ENCODE peak calls at places on chromosomes 16 and 17, in ten cellular contexts. F, C, U, J, Z, K, N, R, Y and L are unnamed samples. For H3K27me3, the result is how much of the 10 kb centered on the place peaks cover.

GRCh38 chr17:33688771-33689170 is 395.7 kb upstream of the ASIC2 start:
- DNase-seq in N (no peak), U (no peak), F (no peak), R (no peak), Y (no peak), Z (no peak), J (no peak), C (no peak), K (no peak), L (no peak)

GRCh38 chr16:13839577-13839976 is 80.4 kb upstream of the ERCC4 start:
- DNase-seq in Y (no peak), U (no peak), K (no peak), Z (no peak), R (no peak), J (no peak), F (no peak), C (no peak), N (no peak), L (no peak)

GRCh38 chr16:29820730-29821662 is 734 bp downstream of the MVP start:
- DNase-seq in U (peak), R (no peak), C (peak), J (peak), Y (no peak), Z (peak), N (peak), K (no peak), F (no peak), L (peak)

GRCh38 chr17:36683387-36683786 is 82.0 kb downstream of the MRM1 start:
- DNase-seq in R (no peak), N (no peak), U (no peak), Y (no peak), F (no peak), J (no peak), C (no peak), Z (no peak), K (no peak), L (no peak)

GRCh38 chr17:81170727-81171494 is 4.9 kb upstream of the AATK start:
- DNase-seq in R (no peak), Z (no peak), C (no peak), N (no peak), J (no peak), Y (no peak), U (no peak), F (no peak), K (no peak), L (no peak)

GRCh38 chr16:70454221-70455034 is at the start of gene FCSK:
- DNase-seq in J (peak), F (peak), U (peak), K (peak), N (peak), Z (peak), C (peak), Y (peak), R (peak), L (peak)

GRCh38 chr17:4220655-4221054 is 43.1 kb downstream of the ANKFY1 start:
- DNase-seq in Z (no peak), K (no peak), U (no peak), R (peak), Y (no peak), F (no peak), C (no peak), N (no peak), J (no peak), L (no peak)

GRCh38 chr17:915416-916201 is 64.0 kb downstream of the NXN start:
- DNase-seq in Z (no peak), C (no peak), U (peak), R (no peak), F (peak), Y (no peak), J (no peak), N (no peak), K (peak), L (no peak)

GRCh38 chr16:89828199-89828869 is at the start of gene SPIRE2:
- DNase-seq in Z (peak), U (peak), C (peak), K (peak), R (peak), Y (peak), N (peak), J (peak), F (peak), L (peak)

GRCh38 chr16:81675662-81676535 is 103.2 kb upstream of the PLCG2 start:
- DNase-seq in R (no peak), N (no peak), K (no peak), C (no peak), J (no peak), Z (peak), U (no peak), F (no peak), Y (no peak), L (no peak)

GRCh38 chr17:80847506-80848230 is 144.0 kb upstream of the CHMP6 start:
- DNase-seq in Y (peak), R (no peak), Z (no peak), U (no peak), F (no peak), K (no peak), J (no peak), N (no peak), C (no peak), L (no peak)

GRCh38 chr16:67579686-67580085 is 17.4 kb downstream of the CTCF start:
- DNase-seq in U (no peak), F (no peak), Y (no peak), Z (no peak), C (no peak), N (no peak), J (no peak), R (no peak), K (no peak), L (no peak)

GRCh38 chr17:32323784-32324590 is 18.0 kb downstream of the C17orf75 start:
- DNase-seq in J (peak), R (peak), K (no peak), F (peak), C (peak), N (peak), U (no peak), Y (no peak), Z (no peak), L (no peak)

GRCh38 chr16:54936086-54936978 is 5.7 kb downstream of the IRX5 start:
- DNase-seq in N (no peak), F (peak), R (no peak), U (peak), K (peak), Y (no peak), C (no peak), Z (no peak), J (no peak), L (no peak)

GRCh38 chr17:33640629-33641028 is 347.5 kb upstream of the ASIC2 start:
- DNase-seq in U (no peak), C (no peak), N (no peak), Z (no peak), R (no peak), Y (no peak), F (no peak), K (peak), J (no peak), L (no peak)

GRCh38 chr17:73715714-73716113 is 71.5 kb upstream of the SDK2 start:
- DNase-seq in K (no peak), R (no peak), F (no peak), C (no peak), N (no peak), Y (no peak), U (no peak), Z (no peak), J (no peak), L (no peak)

GRCh38 chr16:81189100-81189664 is 49.3 kb upstream of the BCO1 start:
- DNase-seq in F (peak), U (peak), N (peak), Z (peak), Y (no peak), C (peak), J (no peak), K (peak), R (peak), L (peak)

GRCh38 chr17:61412860-61413653 is 13.4 kb downstream of the TBX2 start:
- DNase-seq in Z (no peak), U (peak), Y (peak), C (no peak), R (no peak), N (no peak), F (no peak), J (no peak), K (peak), L (no peak)

GRCh38 chr17:39236383-39236927 is 10.7 kb upstream of the STAC2 start:
- DNase-seq in C (no peak), K (no peak), U (no peak), N (no peak), F (no peak), J (no peak), Y (no peak), R (no peak), Z (no peak), L (no peak)

GRCh38 chr16:74698220-74698619 is 2.4 kb downstream of the MLKL start:
- DNase-seq in K (no peak), U (no peak), Z (no peak), F (no peak), J (no peak), C (no peak), N (no peak), Y (no peak), R (peak), L (no peak)

GRCh38 chr17:65783845-65784334 is 222.4 kb upstream of the AXIN2 start:
- DNase-seq in C (no peak), U (no peak), F (peak), N (no peak), Z (no peak), R (peak), Y (no peak), J (no peak), K (no peak), L (no peak)

GRCh38 chr17:46940692-46941404 is 17.9 kb downstream of the GOSR2 start:
- DNase-seq in K (peak), U (peak), F (peak), C (peak), Y (peak), Z (peak), R (peak), J (peak), N (peak), L (peak)

GRCh38 chr17:76384987-76385891 is 830 bp downstream of the SPHK1 start:
- DNase-seq in N (peak), K (peak), F (peak), R (peak), Z (peak), J (peak), U (peak), C (peak), Y (no peak), L (no peak)

GRCh38 chr17:1515640-1516402 is 591 bp downstream of the INPP5K start:
- DNase-seq in R (peak), C (peak), U (peak), Z (peak), J (no peak), F (peak), N (peak), K (peak), Y (peak), L (peak)

GRCh38 chr17:77854759-77855745 is 103.5 kb upstream of the TNRC6C start:
- DNase-seq in R (no peak), U (no peak), N (no peak), K (no peak), F (no peak), J (no peak), C (no peak), Y (no peak), Z (no peak), L (no peak)

GRCh38 chr16:2364638-2365210 is 24.2 kb upstream of the ABCA3 start:
- DNase-seq in C (no peak), J (no peak), K (no peak), Y (no peak), U (no peak), N (no peak), F (peak), R (no peak), Z (no peak), L (no peak)

GRCh38 chr17:64060331-64060730 is 39.9 kb upstream of the ICAM2 start:
- DNase-seq in C (no peak), Y (no peak), K (no peak), R (no peak), U (no peak), Z (no peak), J (no peak), N (no peak), F (no peak), L (no peak)

GRCh38 chr17:48555183-48555615 is 10.3 kb upstream of the HOXB2 start:
- DNase-seq in N (no peak), F (peak), K (peak), U (no peak), J (no peak), R (peak), Z (no peak), C (no peak), Y (no peak), L (no peak)

GRCh38 chr16:54510619-54511018 is 224.0 kb upstream of the IRX3 start:
- DNase-seq in Z (no peak), J (no peak), U (no peak), N (no peak), C (no peak), Y (no peak), R (no peak), F (peak), K (no peak), L (no peak)

GRCh38 chr16:2009791-2010510 is at the start of gene ZNF598:
- DNase-seq in U (peak), N (peak), R (peak), C (peak), Y (peak), Z (peak), K (peak), J (peak), F (peak), L (peak)

GRCh38 chr17:7560172-7561027 is 1.3 kb upstream of the SENP3 start:
- DNase-seq in Y (no peak), N (peak), R (peak), K (peak), F (peak), Z (peak), C (peak), U (peak), J (peak), L (peak)

GRCh38 chr17:77444653-77445029 is 303.9 kb downstream of the SEC14L1 start:
- DNase-seq in N (no peak), F (peak), R (peak), J (peak), C (no peak), U (peak), K (no peak), Z (peak), Y (no peak), L (no peak)

GRCh38 chr17:44451832-44452231 is 51.4 kb downstream of the GPATCH8 start:
- DNase-seq in N (no peak), C (no peak), Z (no peak), J (no peak), R (no peak), K (no peak), U (no peak), Y (no peak), F (no peak), L (no peak)

GRCh38 chr17:44451016-44451415 is 52.2 kb downstream of the GPATCH8 start:
- DNase-seq in J (no peak), C (no peak), F (no peak), R (no peak), Y (no peak), K (no peak), U (no peak), N (no peak), Z (no peak), L (no peak)

GRCh38 chr17:44442806-44443205 is 53.4 kb upstream of the ITGA2B start:
- DNase-seq in K (no peak), F (no peak), Y (no peak), C (no peak), R (no peak), N (no peak), U (no peak), J (no peak), Z (no peak), L (no peak)

GRCh38 chr17:44444735-44445105 is 55.3 kb upstream of the ITGA2B start:
- DNase-seq in Z (no peak), Y (no peak), J (no peak), U (no peak), F (peak), N (no peak), K (no peak), R (peak), C (no peak), L (no peak)

DNA sequence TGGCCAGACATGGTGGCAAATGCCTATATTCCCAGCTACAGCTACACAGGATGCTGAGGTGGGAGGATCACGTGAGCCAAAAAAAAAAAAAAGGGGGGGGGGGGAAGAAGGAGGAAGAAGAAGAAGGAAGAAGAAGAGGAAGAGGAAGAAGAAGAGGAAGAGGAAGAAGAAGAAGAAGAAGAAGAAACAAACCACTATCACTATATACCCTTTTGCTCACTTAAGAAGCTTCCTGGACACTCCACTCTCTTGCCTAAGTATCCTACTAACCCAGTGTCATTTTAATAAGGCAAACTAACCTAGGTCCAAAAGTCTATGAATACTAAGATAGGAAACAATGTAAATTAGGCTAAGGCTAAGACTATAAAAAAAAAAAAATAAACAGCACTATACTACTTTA is 54.8 kb downstream of the GPATCH8 start:
- DNase-seq in J (no peak), C (no peak), U (no peak), K (no peak), R (no peak), Y (no peak), F (no peak), Z (no peak), N (no peak), L (no peak)
- H3K4me3 ChIP-seq in J (no peak), C (no peak), U (no peak), K (no peak), R (no peak), Y (no peak), F (no peak), Z (no peak), N (no peak), L (no peak)

DNA sequence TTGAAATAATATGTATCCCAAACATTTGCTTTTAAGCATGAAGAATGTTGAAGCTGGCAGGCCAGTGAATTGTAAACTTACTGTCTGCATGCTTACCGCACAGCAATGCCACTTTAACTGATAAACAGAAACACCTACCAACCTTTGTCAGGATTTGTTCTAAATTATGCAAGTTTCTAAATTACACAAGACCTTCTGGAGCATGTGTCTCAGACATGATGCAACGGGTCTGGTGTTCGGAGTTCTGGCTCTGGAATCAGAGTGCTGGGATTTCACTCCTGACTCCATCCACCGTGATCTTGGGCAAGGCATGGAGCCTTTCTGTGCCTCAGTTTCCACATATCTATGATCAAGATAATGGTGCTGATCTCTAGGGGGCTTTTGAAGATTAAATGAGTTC is 111.2 kb downstream of the CCT6B start:
- DNase-seq in F (no peak), J (no peak), R (no peak), Y (no peak), U (no peak), C (no peak), N (no peak), Z (no peak), K (no peak), L (no peak)
- H3K27ac ChIP-seq in F (no peak), J (no peak), R (no peak), Y (no peak), U (no peak), C (no peak), N (no peak), Z (no peak), K (no peak), L (no peak)

GRCh38 chr17:45742251-45742650 is 41.9 kb upstream of the CRHR1 start:
- DNase-seq in U (no peak), N (no peak), C (no peak), Y (no peak), J (no peak), F (no peak), Z (no peak), K (no peak), R (no peak), L (no peak)

GRCh38 chr17:45745843-45746494 is 38.2 kb upstream of the CRHR1 start:
- DNase-seq in U (no peak), J (no peak), Z (no peak), F (no peak), C (no peak), Y (no peak), N (no peak), K (no peak), R (no peak), L (no peak)

GRCh38 chr17:45743626-45744326 is 40.3 kb upstream of the CRHR1 start:
- DNase-seq in Y (no peak), Z (no peak), R (no peak), N (no peak), J (no peak), K (no peak), F (no peak), C (no peak), U (no peak), L (no peak)

GRCh38 chr17:45739786-45740185 is 44.3 kb upstream of the CRHR1 start:
- DNase-seq in N (no peak), C (no peak), J (no peak), R (no peak), K (no peak), F (no peak), U (no peak), Z (no peak), Y (no peak), L (peak)

GRCh38 chr17:45740553-45741330 is 43.4 kb upstream of the CRHR1 start:
- DNase-seq in U (peak), N (no peak), J (no peak), Y (peak), R (peak), C (no peak), F (peak), Z (no peak), K (peak), L (no peak)
- H3K27me3 ChIP-seq in U (under half), N (under half), J (under half), Y (under half), R (under half), C (under half), F (under half), Z (under half), K (under half), L (under half)

GRCh38 chr16:47779201-47780016 is 318.3 kb downstream of the PHKB start:
- DNase-seq in U (no peak), R (peak), J (peak), K (no peak), F (peak), N (no peak), C (no peak), Y (peak), Z (peak), L (no peak)
- H3K4me3 ChIP-seq in U (peak), R (peak), J (no peak), K (no peak), F (peak), N (peak), C (no peak), Y (peak), Z (no peak), L (peak)

DNA sequence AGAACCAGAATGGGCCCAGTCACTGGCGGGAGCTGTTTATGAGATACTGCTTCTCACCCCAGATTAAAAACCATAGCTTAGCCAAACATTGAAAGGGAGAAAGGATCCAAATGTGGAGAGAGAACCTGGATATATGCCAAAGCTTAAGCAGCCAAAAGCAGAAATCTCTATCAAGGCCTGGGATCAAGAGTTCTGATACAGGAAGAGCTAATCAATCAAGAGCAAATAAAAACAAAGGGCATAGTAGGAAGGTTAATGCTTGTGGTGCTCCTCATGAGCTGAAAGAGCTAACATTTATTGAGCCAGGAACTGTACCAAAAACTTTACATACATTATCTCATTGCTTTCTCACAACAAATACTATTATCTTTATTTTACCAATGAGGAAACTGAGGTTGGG is 2.8 kb downstream of the SLFN12L start:
- DNase-seq in Z (no peak), Y (no peak), J (no peak), N (no peak), K (no peak), F (no peak), C (no peak), R (no peak), U (no peak), L (no peak)
- H3K27ac ChIP-seq in Z (no peak), Y (peak), J (no peak), N (peak), K (no peak), F (no peak), C (no peak), R (no peak), U (no peak), L (no peak)

GRCh38 chr16:86809458-86809955 is 231.2 kb downstream of the FOXL1 start:
- DNase-seq in C (no peak), N (no peak), Y (no peak), U (no peak), R (peak), Z (no peak), K (no peak), F (peak), J (no peak), L (no peak)

GRCh38 chr16:86806838-86807351 is 228.5 kb downstream of the FOXL1 start:
- DNase-seq in Z (no peak), N (no peak), F (peak), K (peak), J (no peak), Y (no peak), R (peak), C (no peak), U (no peak), L (no peak)

GRCh38 chr16:86810062-86810461 is 231.7 kb downstream of the FOXL1 start:
- DNase-seq in Y (no peak), C (no peak), F (no peak), R (no peak), K (no peak), N (no peak), U (no peak), Z (no peak), J (no peak), L (no peak)

GRCh38 chr16:86806181-86806837 is 228.0 kb downstream of the FOXL1 start:
- DNase-seq in J (no peak), K (no peak), F (no peak), Y (no peak), N (no peak), Z (no peak), R (no peak), U (no peak), C (no peak), L (no peak)

GRCh38 chr16:86808863-86809444 is 230.6 kb downstream of the FOXL1 start:
- DNase-seq in C (no peak), R (no peak), Z (no peak), J (no peak), Y (no peak), K (no peak), U (no peak), N (no peak), F (peak), L (no peak)
- H3K27me3 ChIP-seq in C (under half), R (under half), Z (under half), J (under half), Y (under half), K (under half), U (under half), N (under half), F (under half), L (under half)